ENCODE peak calls at places on chromosomes 1 and 21, in five cellular contexts. O is OCI-LY7, F is GM12864, T is NCI-H748 treated with DMSO at 0.1 percent for 48 hours, A is HTR-8/SVneo. S is an unnamed sample.
A peak's percentile ranks its signal among the peaks of the same experiment; 100 is the strongest.

GRCh38 chr1:125087247-125087646 is 3902.5 kb downstream of the SRGAP2C start:
- DNase-seq in O (no peak), F (no peak), T (no peak), A (no peak), S (no peak)

GRCh38 chr1:64645742-64646141 is 99.1 kb upstream of the RAVER2 start:
- DNase-seq in O (no peak), F (no peak), T (no peak), A (no peak), S (no peak)

GRCh38 chr1:244092293-244093264 is 41.5 kb downstream of the ZBTB18 start:
- DNase-seq in O (no peak), F (no peak), T (peak; percentile 62), A (no peak), S (no peak)

GRCh38 chr1:64861611-64862010 is 104.7 kb downstream of the JAK1 start:
- DNase-seq in O (peak; percentile 48), F (no peak), T (no peak), A (peak; percentile 34), S (no peak)

GRCh38 chr1:58465825-58466617 is 80.5 kb downstream of the OMA1 start:
- DNase-seq in O (no peak), F (no peak), T (no peak), A (no peak), S (no peak)

GRCh38 chr1:222224576-222224975 is 323.3 kb downstream of the HHIPL2 start:
- DNase-seq in O (no peak), F (no peak), T (no peak), A (no peak), S (no peak)

GRCh38 chr1:109787845-109788605 is 24.3 kb upstream of the EPS8L3 start:
- DNase-seq in O (no peak), F (no peak), T (no peak), A (no peak), S (no peak)

GRCh38 chr1:118081387-118081786 is 103.6 kb downstream of the SPAG17 start:
- DNase-seq in O (no peak), F (peak; percentile 13), T (peak; percentile 29), A (no peak), S (no peak)

GRCh38 chr1:238484121-238484520 is 593.4 kb upstream of the ZP4 start:
- DNase-seq in O (no peak), F (no peak), T (no peak), A (no peak), S (no peak)

GRCh38 chr1:84412316-84412942 is 14.1 kb downstream of the DNASE2B start:
- DNase-seq in O (no peak), F (no peak), T (no peak), A (no peak), S (no peak)

GRCh38 chr1:243543501-243543900 is 287.7 kb downstream of the SDCCAG8 start:
- DNase-seq in O (no peak), F (no peak), T (no peak), A (no peak), S (no peak)

GRCh38 chr1:15671430-15671829 is 12.7 kb upstream of the PLEKHM2 start:
- DNase-seq in O (no peak), F (no peak), T (no peak), A (no peak), S (no peak)

GRCh38 chr1:54229281-54229891 is 29.4 kb downstream of the MRPL37 start:
- DNase-seq in O (no peak), F (no peak), T (no peak), A (no peak), S (no peak)

GRCh38 chr21:27550258-27550657 is 583.4 kb upstream of the ADAMTS5 start:
- DNase-seq in O (no peak), F (no peak), T (no peak), A (no peak), S (no peak)

GRCh38 chr1:192741095-192741494 is 67.7 kb upstream of the RGS2 start:
- DNase-seq in O (no peak), F (no peak), T (no peak), A (no peak), S (no peak)

GRCh38 chr1:88684482-88685238 is 587 bp downstream of the PKN2 start:
- DNase-seq in O (peak; percentile 74), F (no peak), T (peak; percentile 4), A (peak; percentile 39), S (peak; percentile 56)

GRCh38 chr21:45278156-45278911 is 9.4 kb downstream of the POFUT2 start:
- DNase-seq in O (no peak), F (no peak), T (no peak), A (no peak), S (no peak)

GRCh38 chr1:50969611-50970507 is at the start of gene CDKN2C:
- DNase-seq in O (peak; percentile 80), F (peak; percentile 56), T (peak; percentile 95), A (peak; percentile 60), S (peak; percentile 84)

GRCh38 chr1:66652556-66652955 is 99.7 kb upstream of the DYNLT5 start:
- DNase-seq in O (no peak), F (no peak), T (no peak), A (no peak), S (no peak)